ENCODE peak calls at places on chromosomes 6 and 20, in seven cellular contexts. One of them, this sample, is unnamed.

GRCh38 chr6:2782825-2783187 is 17.6 kb downstream of the WRNIP1 start:
- DNase-seq in brain microvascular endothelial cell: no peak
- DNase-seq in cardiac fibroblast: no peak
- DNase-seq in upper lobe of right lung: no peak
- DNase-seq in sigmoid colon: no peak
- DNase-seq in astrocyte of the cerebellum: no peak
- DNase-seq in colonic mucosa: no peak
- DNase-seq in this sample: no peak

GRCh38 chr6:16136086-16136485 is 7.2 kb downstream of the MYLIP start:
- DNase-seq in brain microvascular endothelial cell: no peak
- DNase-seq in cardiac fibroblast: no peak
- DNase-seq in upper lobe of right lung: no peak
- DNase-seq in sigmoid colon: no peak
- DNase-seq in astrocyte of the cerebellum: no peak
- DNase-seq in colonic mucosa: no peak
- DNase-seq in this sample: no peak

GRCh38 chr6:24283043-24283985 is 74.5 kb downstream of the DCDC2 start:
- DNase-seq in brain microvascular endothelial cell: peak
- DNase-seq in cardiac fibroblast: peak
- DNase-seq in upper lobe of right lung: no peak
- DNase-seq in sigmoid colon: peak
- DNase-seq in astrocyte of the cerebellum: peak
- DNase-seq in colonic mucosa: peak
- DNase-seq in this sample: peak

GRCh38 chr6:20440291-20440690 is 38.6 kb downstream of the E2F3 start:
- DNase-seq in brain microvascular endothelial cell: no peak
- DNase-seq in cardiac fibroblast: peak
- DNase-seq in upper lobe of right lung: no peak
- DNase-seq in sigmoid colon: no peak
- DNase-seq in astrocyte of the cerebellum: no peak
- DNase-seq in colonic mucosa: no peak
- DNase-seq in this sample: no peak

GRCh38 chr6:47453372-47453936 is 24.1 kb upstream of the CD2AP start:
- DNase-seq in brain microvascular endothelial cell: no peak
- DNase-seq in cardiac fibroblast: no peak
- DNase-seq in upper lobe of right lung: no peak
- DNase-seq in sigmoid colon: no peak
- DNase-seq in astrocyte of the cerebellum: no peak
- DNase-seq in colonic mucosa: no peak
- DNase-seq in this sample: no peak

GRCh38 chr20:51840865-51841264 is 38.5 kb upstream of the SALL4 start:
- DNase-seq in brain microvascular endothelial cell: no peak
- DNase-seq in cardiac fibroblast: no peak
- DNase-seq in upper lobe of right lung: no peak
- DNase-seq in sigmoid colon: no peak
- DNase-seq in astrocyte of the cerebellum: no peak
- DNase-seq in colonic mucosa: no peak
- DNase-seq in this sample: no peak

GRCh38 chr20:44083220-44083933 is 103.6 kb downstream of the JPH2 start:
- DNase-seq in brain microvascular endothelial cell: no peak
- DNase-seq in cardiac fibroblast: peak
- DNase-seq in upper lobe of right lung: no peak
- DNase-seq in sigmoid colon: no peak
- DNase-seq in astrocyte of the cerebellum: peak
- DNase-seq in colonic mucosa: no peak
- DNase-seq in this sample: no peak

GRCh38 chr6:55841341-55841740 is 34.0 kb downstream of the BMP5 start:
- DNase-seq in brain microvascular endothelial cell: no peak
- DNase-seq in cardiac fibroblast: no peak
- DNase-seq in upper lobe of right lung: no peak
- DNase-seq in sigmoid colon: no peak
- DNase-seq in astrocyte of the cerebellum: no peak
- DNase-seq in colonic mucosa: no peak
- DNase-seq in this sample: no peak

GRCh38 chr6:36312854-36313627 is 23.6 kb downstream of the BNIP5 start:
- DNase-seq in brain microvascular endothelial cell: no peak
- DNase-seq in cardiac fibroblast: no peak
- DNase-seq in upper lobe of right lung: no peak
- DNase-seq in sigmoid colon: no peak
- DNase-seq in astrocyte of the cerebellum: no peak
- DNase-seq in colonic mucosa: no peak
- DNase-seq in this sample: peak

GRCh38 chr20:10798811-10799210 is 125.0 kb upstream of the JAG1 start:
- DNase-seq in brain microvascular endothelial cell: no peak
- DNase-seq in cardiac fibroblast: peak
- DNase-seq in upper lobe of right lung: no peak
- DNase-seq in sigmoid colon: no peak
- DNase-seq in astrocyte of the cerebellum: peak
- DNase-seq in colonic mucosa: no peak
- DNase-seq in this sample: peak

GRCh38 chr6:63634630-63635029 is 972 bp upstream of the PHF3 start:
- DNase-seq in brain microvascular endothelial cell: peak
- DNase-seq in cardiac fibroblast: no peak
- DNase-seq in upper lobe of right lung: no peak
- DNase-seq in sigmoid colon: no peak
- DNase-seq in astrocyte of the cerebellum: no peak
- DNase-seq in colonic mucosa: no peak
- DNase-seq in this sample: no peak

GRCh38 chr6:33028220-33028849 is 18.9 kb upstream of the HLA-DOA start:
- DNase-seq in brain microvascular endothelial cell: no peak
- DNase-seq in cardiac fibroblast: no peak
- DNase-seq in upper lobe of right lung: no peak
- DNase-seq in sigmoid colon: no peak
- DNase-seq in astrocyte of the cerebellum: no peak
- DNase-seq in colonic mucosa: no peak
- DNase-seq in this sample: no peak

GRCh38 chr6:2630891-2631458 is 119.7 kb downstream of the MYLK4 start:
- DNase-seq in brain microvascular endothelial cell: peak
- DNase-seq in cardiac fibroblast: peak
- DNase-seq in upper lobe of right lung: no peak
- DNase-seq in sigmoid colon: no peak
- DNase-seq in astrocyte of the cerebellum: peak
- DNase-seq in colonic mucosa: no peak
- DNase-seq in this sample: peak

GRCh38 chr6:80469977-80470376 is 363.5 kb downstream of the BCKDHB start:
- DNase-seq in brain microvascular endothelial cell: no peak
- DNase-seq in cardiac fibroblast: no peak
- DNase-seq in upper lobe of right lung: no peak
- DNase-seq in sigmoid colon: no peak
- DNase-seq in astrocyte of the cerebellum: no peak
- DNase-seq in colonic mucosa: no peak
- DNase-seq in this sample: no peak

GRCh38 chr6:117204903-117205302 is 60.5 kb upstream of the VGLL2 start:
- DNase-seq in brain microvascular endothelial cell: no peak
- DNase-seq in cardiac fibroblast: no peak
- DNase-seq in upper lobe of right lung: no peak
- DNase-seq in sigmoid colon: no peak
- DNase-seq in astrocyte of the cerebellum: no peak
- DNase-seq in colonic mucosa: no peak
- DNase-seq in this sample: no peak

GRCh38 chr20:57128051-57128757 is 138.2 kb downstream of the BMP7 start:
- DNase-seq in brain microvascular endothelial cell: no peak
- DNase-seq in cardiac fibroblast: no peak
- DNase-seq in upper lobe of right lung: no peak
- DNase-seq in sigmoid colon: no peak
- DNase-seq in astrocyte of the cerebellum: no peak
- DNase-seq in colonic mucosa: no peak
- DNase-seq in this sample: no peak

GRCh38 chr20:32971703-32972161 is 32.5 kb downstream of the SUN5 start:
- DNase-seq in brain microvascular endothelial cell: no peak
- DNase-seq in cardiac fibroblast: no peak
- DNase-seq in upper lobe of right lung: no peak
- DNase-seq in sigmoid colon: peak
- DNase-seq in astrocyte of the cerebellum: no peak
- DNase-seq in colonic mucosa: peak
- DNase-seq in this sample: peak

GRCh38 chr6:24455061-24455460 is 34.3 kb downstream of the GPLD1 start:
- DNase-seq in brain microvascular endothelial cell: no peak
- DNase-seq in cardiac fibroblast: no peak
- DNase-seq in upper lobe of right lung: no peak
- DNase-seq in sigmoid colon: no peak
- DNase-seq in astrocyte of the cerebellum: no peak
- DNase-seq in colonic mucosa: no peak
- DNase-seq in this sample: no peak

GRCh38 chr20:7346562-7346961 is 579.1 kb downstream of the BMP2 start:
- DNase-seq in brain microvascular endothelial cell: no peak
- DNase-seq in cardiac fibroblast: peak
- DNase-seq in upper lobe of right lung: no peak
- DNase-seq in sigmoid colon: no peak
- DNase-seq in astrocyte of the cerebellum: no peak
- DNase-seq in colonic mucosa: no peak
- DNase-seq in this sample: no peak

GRCh38 chr6:167127785-167128531 is 5.1 kb downstream of the CCR6 start:
- DNase-seq in brain microvascular endothelial cell: no peak
- DNase-seq in cardiac fibroblast: no peak
- DNase-seq in upper lobe of right lung: no peak
- DNase-seq in sigmoid colon: no peak
- DNase-seq in astrocyte of the cerebellum: no peak
- DNase-seq in colonic mucosa: no peak
- DNase-seq in this sample: no peak

GRCh38 chr6:109610555-109610954 is 80.4 kb downstream of the AK9 start:
- DNase-seq in brain microvascular endothelial cell: no peak
- DNase-seq in cardiac fibroblast: no peak
- DNase-seq in upper lobe of right lung: no peak
- DNase-seq in sigmoid colon: no peak
- DNase-seq in astrocyte of the cerebellum: no peak
- DNase-seq in colonic mucosa: no peak
- DNase-seq in this sample: no peak

GRCh38 chr6:150925655-150925928 is 60.1 kb downstream of the MTHFD1L start:
- DNase-seq in brain microvascular endothelial cell: no peak
- DNase-seq in cardiac fibroblast: no peak
- DNase-seq in upper lobe of right lung: no peak
- DNase-seq in sigmoid colon: no peak
- DNase-seq in astrocyte of the cerebellum: no peak
- DNase-seq in colonic mucosa: no peak
- DNase-seq in this sample: no peak

GRCh38 chr20:3071610-3072529 is at the start of gene OXT:
- DNase-seq in brain microvascular endothelial cell: no peak
- DNase-seq in cardiac fibroblast: no peak
- DNase-seq in upper lobe of right lung: peak
- DNase-seq in sigmoid colon: no peak
- DNase-seq in astrocyte of the cerebellum: no peak
- DNase-seq in colonic mucosa: peak
- DNase-seq in this sample: peak

GRCh38 chr20:59808729-59809381 is 124.6 kb downstream of the SYCP2 start:
- DNase-seq in brain microvascular endothelial cell: no peak
- DNase-seq in cardiac fibroblast: no peak
- DNase-seq in upper lobe of right lung: no peak
- DNase-seq in sigmoid colon: peak
- DNase-seq in astrocyte of the cerebellum: no peak
- DNase-seq in colonic mucosa: peak
- DNase-seq in this sample: no peak

GRCh38 chr6:43089874-43090556 is 13.9 kb downstream of the PTK7 start:
- DNase-seq in brain microvascular endothelial cell: no peak
- DNase-seq in cardiac fibroblast: no peak
- DNase-seq in upper lobe of right lung: peak
- DNase-seq in sigmoid colon: no peak
- DNase-seq in astrocyte of the cerebellum: no peak
- DNase-seq in colonic mucosa: no peak
- DNase-seq in this sample: no peak

GRCh38 chr6:143399176-143399575 is 51.3 kb downstream of the ADAT2 start:
- DNase-seq in brain microvascular endothelial cell: no peak
- DNase-seq in cardiac fibroblast: peak
- DNase-seq in upper lobe of right lung: no peak
- DNase-seq in sigmoid colon: no peak
- DNase-seq in astrocyte of the cerebellum: no peak
- DNase-seq in colonic mucosa: no peak
- DNase-seq in this sample: peak

GRCh38 chr6:1406306-1407058 is 17.1 kb downstream of the FOXF2 start:
- DNase-seq in brain microvascular endothelial cell: peak
- DNase-seq in cardiac fibroblast: no peak
- DNase-seq in upper lobe of right lung: no peak
- DNase-seq in sigmoid colon: no peak
- DNase-seq in astrocyte of the cerebellum: peak
- DNase-seq in colonic mucosa: no peak
- DNase-seq in this sample: peak
- TF ChIP-seq CTCF in brain microvascular endothelial cell: no peak
- TF ChIP-seq CTCF in cardiac fibroblast: no peak
- TF ChIP-seq CTCF in upper lobe of right lung: no peak
- TF ChIP-seq CTCF in sigmoid colon: no peak
- TF ChIP-seq CTCF in astrocyte of the cerebellum: no peak
- TF ChIP-seq CTCF in colonic mucosa: no peak
- TF ChIP-seq CTCF in this sample: peak

GRCh38 chr6:84762220-84762940 is 2.0 kb downstream of the TBX18 start:
- DNase-seq in brain microvascular endothelial cell: no peak
- DNase-seq in cardiac fibroblast: peak
- DNase-seq in upper lobe of right lung: no peak
- DNase-seq in sigmoid colon: no peak
- DNase-seq in astrocyte of the cerebellum: no peak
- DNase-seq in colonic mucosa: no peak
- DNase-seq in this sample: peak
- H3K4me3 ChIP-seq in brain microvascular endothelial cell: peak
- H3K4me3 ChIP-seq in cardiac fibroblast: peak
- H3K4me3 ChIP-seq in upper lobe of right lung: no peak
- H3K4me3 ChIP-seq in sigmoid colon: no peak
- H3K4me3 ChIP-seq in astrocyte of the cerebellum: peak
- H3K4me3 ChIP-seq in colonic mucosa: no peak
- H3K4me3 ChIP-seq in this sample: peak

DNA sequence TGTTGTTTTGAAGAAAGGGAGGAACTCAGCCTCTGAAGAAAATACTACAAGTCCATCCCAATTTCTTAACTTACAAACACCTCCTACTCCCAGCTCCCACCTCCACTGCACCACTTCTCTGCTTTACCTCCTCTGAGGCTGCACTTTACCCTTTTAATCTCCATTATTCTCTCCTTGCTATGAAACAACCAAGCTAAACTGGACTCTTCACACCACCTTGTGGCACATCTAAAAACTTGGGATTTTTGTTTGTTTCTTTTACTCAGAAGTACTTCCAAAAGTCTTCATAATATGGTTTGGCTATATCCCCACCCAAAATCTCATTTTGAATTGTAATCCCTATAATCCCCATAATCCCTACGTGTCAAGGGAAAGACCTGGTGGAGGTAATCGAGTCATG is 142.2 kb downstream of the MOXD1 start:
- DNase-seq in brain microvascular endothelial cell: peak
- DNase-seq in cardiac fibroblast: peak
- DNase-seq in upper lobe of right lung: no peak
- DNase-seq in sigmoid colon: no peak
- DNase-seq in astrocyte of the cerebellum: peak
- DNase-seq in colonic mucosa: no peak
- DNase-seq in this sample: peak
- TF ChIP-seq CTCF in brain microvascular endothelial cell: peak
- TF ChIP-seq CTCF in cardiac fibroblast: peak
- TF ChIP-seq CTCF in upper lobe of right lung: no peak
- TF ChIP-seq CTCF in sigmoid colon: no peak
- TF ChIP-seq CTCF in astrocyte of the cerebellum: peak
- TF ChIP-seq CTCF in colonic mucosa: no peak
- TF ChIP-seq CTCF in this sample: peak

DNA sequence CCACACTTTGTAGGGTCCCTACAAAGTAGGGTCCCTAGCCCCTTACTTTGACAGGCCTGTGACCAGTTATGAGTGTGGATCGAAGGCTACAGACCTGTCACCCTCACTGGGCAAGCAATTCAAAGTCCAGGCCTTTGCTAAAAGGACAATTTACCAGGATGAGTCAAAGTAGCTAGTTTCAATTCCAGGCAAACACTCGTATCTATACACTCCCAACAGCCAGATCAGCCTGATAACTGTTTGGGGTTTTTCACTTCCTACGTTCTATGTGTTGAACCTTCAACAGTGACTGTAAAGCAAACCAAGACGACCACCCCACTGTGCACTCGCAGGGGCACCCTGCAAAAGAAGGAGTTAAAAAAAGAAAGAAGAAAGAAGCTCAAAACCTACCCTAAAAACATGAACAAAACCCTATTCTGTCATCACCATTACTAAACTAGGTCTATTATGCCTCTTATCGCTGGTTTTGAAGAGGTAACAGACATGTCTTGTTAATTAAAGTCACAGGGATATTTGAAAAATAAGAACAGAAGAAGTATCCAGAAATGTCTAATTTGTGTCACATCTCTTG is 3.2 kb downstream of the GFOD1 start:
- DNase-seq in brain microvascular endothelial cell: no peak
- DNase-seq in cardiac fibroblast: no peak
- DNase-seq in upper lobe of right lung: no peak
- DNase-seq in sigmoid colon: no peak
- DNase-seq in astrocyte of the cerebellum: no peak
- DNase-seq in colonic mucosa: no peak
- DNase-seq in this sample: no peak
- H3K4me3 ChIP-seq in brain microvascular endothelial cell: no peak
- H3K4me3 ChIP-seq in cardiac fibroblast: no peak
- H3K4me3 ChIP-seq in upper lobe of right lung: peak
- H3K4me3 ChIP-seq in sigmoid colon: no peak
- H3K4me3 ChIP-seq in astrocyte of the cerebellum: no peak
- H3K4me3 ChIP-seq in colonic mucosa: no peak
- H3K4me3 ChIP-seq in this sample: no peak